ENCODE peak calls at places on chromosomes 16 and 17, in ten cellular contexts. One of them, this sample, is unnamed.

GRCh38 chr17:36937961-36938565 is 788 bp downstream of the LHX1 start:
- DNase-seq in astrocyte of the cerebellum: no peak
- DNase-seq in tibial nerve: no peak
- DNase-seq in foreskin fibroblast: peak; percentile 19
- DNase-seq in K562: no peak
- DNase-seq in mammary epithelial cell: no peak
- DNase-seq in sigmoid colon: no peak
- DNase-seq in AG09309: no peak
- DNase-seq in tibial artery: no peak
- DNase-seq in ascending aorta: peak; percentile 61
- DNase-seq in this sample: peak; percentile 24

GRCh38 chr16:89729293-89729692 is 8.0 kb downstream of the ZNF276 start:
- DNase-seq in AG09309: no peak
- DNase-seq in mammary epithelial cell: no peak
- DNase-seq in tibial artery: no peak
- DNase-seq in foreskin fibroblast: no peak
- DNase-seq in ascending aorta: no peak
- DNase-seq in tibial nerve: no peak
- DNase-seq in K562: no peak
- DNase-seq in sigmoid colon: no peak
- DNase-seq in astrocyte of the cerebellum: no peak
- DNase-seq in this sample: no peak

GRCh38 chr17:34424814-34425490 is 61.9 kb upstream of the CCL1 start:
- DNase-seq in AG09309: no peak
- DNase-seq in tibial nerve: no peak
- DNase-seq in ascending aorta: no peak
- DNase-seq in sigmoid colon: no peak
- DNase-seq in tibial artery: no peak
- DNase-seq in foreskin fibroblast: no peak
- DNase-seq in K562: no peak
- DNase-seq in mammary epithelial cell: no peak
- DNase-seq in astrocyte of the cerebellum: no peak
- DNase-seq in this sample: no peak

GRCh38 chr16:314351-314750 is 31.4 kb downstream of the PDIA2 start:
- DNase-seq in sigmoid colon: no peak
- DNase-seq in K562: no peak
- DNase-seq in tibial artery: no peak
- DNase-seq in mammary epithelial cell: no peak
- DNase-seq in astrocyte of the cerebellum: no peak
- DNase-seq in ascending aorta: no peak
- DNase-seq in tibial nerve: no peak
- DNase-seq in AG09309: no peak
- DNase-seq in foreskin fibroblast: no peak
- DNase-seq in this sample: no peak

GRCh38 chr16:8798174-8798527 is 512 bp downstream of the PMM2 start:
- DNase-seq in astrocyte of the cerebellum: no peak
- DNase-seq in AG09309: no peak
- DNase-seq in mammary epithelial cell: peak; percentile 39
- DNase-seq in sigmoid colon: no peak
- DNase-seq in foreskin fibroblast: peak; percentile 39
- DNase-seq in K562: peak; percentile 69
- DNase-seq in tibial nerve: no peak
- DNase-seq in ascending aorta: no peak
- DNase-seq in tibial artery: no peak
- DNase-seq in this sample: peak; percentile 44

GRCh38 chr17:76561799-76562268 is 22.0 kb downstream of the PRCD start:
- DNase-seq in AG09309: no peak
- DNase-seq in tibial nerve: no peak
- DNase-seq in sigmoid colon: no peak
- DNase-seq in mammary epithelial cell: no peak
- DNase-seq in foreskin fibroblast: no peak
- DNase-seq in astrocyte of the cerebellum: no peak
- DNase-seq in K562: no peak
- DNase-seq in tibial artery: no peak
- DNase-seq in ascending aorta: no peak
- DNase-seq in this sample: peak; percentile 46

GRCh38 chr16:2450535-2450934 is 9.4 kb upstream of the TEDC2 start:
- DNase-seq in AG09309: no peak
- DNase-seq in sigmoid colon: no peak
- DNase-seq in tibial nerve: no peak
- DNase-seq in astrocyte of the cerebellum: no peak
- DNase-seq in ascending aorta: no peak
- DNase-seq in foreskin fibroblast: no peak
- DNase-seq in tibial artery: no peak
- DNase-seq in K562: no peak
- DNase-seq in mammary epithelial cell: no peak
- DNase-seq in this sample: no peak

GRCh38 chr16:80056334-80056733 is 455.8 kb upstream of the MAF start:
- DNase-seq in K562: no peak
- DNase-seq in sigmoid colon: no peak
- DNase-seq in AG09309: peak; percentile 25
- DNase-seq in foreskin fibroblast: no peak
- DNase-seq in astrocyte of the cerebellum: no peak
- DNase-seq in tibial artery: no peak
- DNase-seq in tibial nerve: no peak
- DNase-seq in ascending aorta: peak; percentile 62
- DNase-seq in mammary epithelial cell: no peak
- DNase-seq in this sample: peak; percentile 33

GRCh38 chr16:22623351-22623781 is 112.7 kb downstream of the NPIPB5 start:
- DNase-seq in K562: no peak
- DNase-seq in astrocyte of the cerebellum: no peak
- DNase-seq in tibial nerve: no peak
- DNase-seq in AG09309: peak; percentile 11
- DNase-seq in tibial artery: no peak
- DNase-seq in foreskin fibroblast: peak; percentile 34
- DNase-seq in ascending aorta: no peak
- DNase-seq in mammary epithelial cell: peak; percentile 46
- DNase-seq in sigmoid colon: no peak
- DNase-seq in this sample: peak; percentile 29

GRCh38 chr17:78133179-78133951 is 2.8 kb downstream of the TMC8 start:
- DNase-seq in K562: no peak
- DNase-seq in sigmoid colon: no peak
- DNase-seq in mammary epithelial cell: no peak
- DNase-seq in tibial artery: peak; percentile 58
- DNase-seq in astrocyte of the cerebellum: no peak
- DNase-seq in tibial nerve: no peak
- DNase-seq in AG09309: no peak
- DNase-seq in ascending aorta: no peak
- DNase-seq in foreskin fibroblast: no peak
- DNase-seq in this sample: no peak

GRCh38 chr16:23509763-23510153 is 536 bp downstream of the GGA2 start:
- DNase-seq in foreskin fibroblast: peak; percentile 19
- DNase-seq in tibial nerve: no peak
- DNase-seq in K562: peak; percentile 47
- DNase-seq in sigmoid colon: no peak
- DNase-seq in tibial artery: no peak
- DNase-seq in mammary epithelial cell: no peak
- DNase-seq in AG09309: no peak
- DNase-seq in astrocyte of the cerebellum: no peak
- DNase-seq in ascending aorta: no peak
- DNase-seq in this sample: peak; percentile 28

GRCh38 chr17:28956112-28956511 is 4.8 kb upstream of the PHF12 start:
- DNase-seq in tibial artery: no peak
- DNase-seq in sigmoid colon: peak; percentile 50
- DNase-seq in AG09309: no peak
- DNase-seq in foreskin fibroblast: no peak
- DNase-seq in K562: no peak
- DNase-seq in mammary epithelial cell: no peak
- DNase-seq in tibial nerve: no peak
- DNase-seq in astrocyte of the cerebellum: no peak
- DNase-seq in ascending aorta: no peak
- DNase-seq in this sample: no peak

GRCh38 chr17:78986048-78986648 is 6.4 kb upstream of the LGALS3BP start:
- DNase-seq in AG09309: no peak
- DNase-seq in tibial artery: no peak
- DNase-seq in tibial nerve: no peak
- DNase-seq in ascending aorta: no peak
- DNase-seq in foreskin fibroblast: no peak
- DNase-seq in astrocyte of the cerebellum: peak; percentile 81
- DNase-seq in mammary epithelial cell: no peak
- DNase-seq in sigmoid colon: no peak
- DNase-seq in K562: peak; percentile 72
- DNase-seq in this sample: peak; percentile 70

GRCh38 chr17:52648995-52649394 is 490.5 kb upstream of the CA10 start:
- DNase-seq in K562: no peak
- DNase-seq in mammary epithelial cell: no peak
- DNase-seq in foreskin fibroblast: no peak
- DNase-seq in AG09309: no peak
- DNase-seq in ascending aorta: no peak
- DNase-seq in astrocyte of the cerebellum: no peak
- DNase-seq in sigmoid colon: no peak
- DNase-seq in tibial artery: no peak
- DNase-seq in tibial nerve: no peak
- DNase-seq in this sample: no peak

GRCh38 chr17:45138911-45139532 is 3.5 kb downstream of the ACBD4 start:
- DNase-seq in K562: no peak
- DNase-seq in AG09309: no peak
- DNase-seq in foreskin fibroblast: no peak
- DNase-seq in tibial artery: no peak
- DNase-seq in ascending aorta: no peak
- DNase-seq in tibial nerve: no peak
- DNase-seq in astrocyte of the cerebellum: no peak
- DNase-seq in sigmoid colon: no peak
- DNase-seq in mammary epithelial cell: no peak
- DNase-seq in this sample: no peak

GRCh38 chr17:46811978-46812583 is 6.4 kb downstream of the WNT3 start:
- DNase-seq in astrocyte of the cerebellum: no peak
- DNase-seq in sigmoid colon: no peak
- DNase-seq in mammary epithelial cell: peak; percentile 20
- DNase-seq in tibial artery: no peak
- DNase-seq in tibial nerve: no peak
- DNase-seq in foreskin fibroblast: peak; percentile 46
- DNase-seq in ascending aorta: no peak
- DNase-seq in K562: peak; percentile 33
- DNase-seq in AG09309: peak; percentile 37
- DNase-seq in this sample: peak; percentile 43

GRCh38 chr17:57889892-57890856 is 40.3 kb upstream of the MRPS23 start:
- DNase-seq in sigmoid colon: peak; percentile 97
- DNase-seq in astrocyte of the cerebellum: peak; percentile 78
- DNase-seq in ascending aorta: peak; percentile 95
- DNase-seq in tibial nerve: no peak
- DNase-seq in K562: no peak
- DNase-seq in foreskin fibroblast: peak; percentile 88
- DNase-seq in mammary epithelial cell: peak; percentile 49
- DNase-seq in tibial artery: peak; percentile 96
- DNase-seq in AG09309: peak; percentile 63
- DNase-seq in this sample: peak; percentile 91
- TF ChIP-seq CTCF in sigmoid colon: no peak
- TF ChIP-seq CTCF in astrocyte of the cerebellum: no peak
- TF ChIP-seq CTCF in ascending aorta: peak; percentile 26
- TF ChIP-seq CTCF in tibial nerve: no peak
- TF ChIP-seq CTCF in K562: no peak
- TF ChIP-seq CTCF in foreskin fibroblast: no peak
- TF ChIP-seq CTCF in mammary epithelial cell: peak; percentile 9
- TF ChIP-seq CTCF in tibial artery: no peak
- TF ChIP-seq CTCF in AG09309: peak; percentile 15
- TF ChIP-seq CTCF in this sample: peak; percentile 2

GRCh38 chr17:60573139-60573975 is 26.6 kb upstream of the PPM1D start:
- DNase-seq in astrocyte of the cerebellum: no peak
- DNase-seq in mammary epithelial cell: no peak
- DNase-seq in AG09309: no peak
- DNase-seq in tibial nerve: no peak
- DNase-seq in K562: no peak
- DNase-seq in sigmoid colon: peak; percentile 37
- DNase-seq in tibial artery: no peak
- DNase-seq in foreskin fibroblast: no peak
- DNase-seq in ascending aorta: peak; percentile 39
- DNase-seq in this sample: peak; percentile 93
- H3K4me3 ChIP-seq in astrocyte of the cerebellum: no peak overlapping the region
- H3K4me3 ChIP-seq in mammary epithelial cell: no peak overlapping the region
- H3K4me3 ChIP-seq in AG09309: no peak overlapping the region
- H3K4me3 ChIP-seq in tibial nerve: no peak overlapping the region
- H3K4me3 ChIP-seq in K562: no peak overlapping the region
- H3K4me3 ChIP-seq in sigmoid colon: no peak overlapping the region
- H3K4me3 ChIP-seq in tibial artery: no peak overlapping the region
- H3K4me3 ChIP-seq in foreskin fibroblast: no peak overlapping the region
- H3K4me3 ChIP-seq in ascending aorta: no peak overlapping the region
- H3K4me3 ChIP-seq in this sample: no peak overlapping the region

GRCh38 chr16:30046588-30046987 is 15.5 kb upstream of the TLCD3B start:
- DNase-seq in mammary epithelial cell: no peak
- DNase-seq in tibial nerve: no peak
- DNase-seq in K562: no peak
- DNase-seq in astrocyte of the cerebellum: no peak
- DNase-seq in AG09309: no peak
- DNase-seq in ascending aorta: no peak
- DNase-seq in foreskin fibroblast: no peak
- DNase-seq in sigmoid colon: no peak
- DNase-seq in tibial artery: no peak
- DNase-seq in this sample: no peak

GRCh38 chr16:30046178-30046577 is 15.1 kb upstream of the TLCD3B start:
- DNase-seq in ascending aorta: no peak
- DNase-seq in foreskin fibroblast: no peak
- DNase-seq in mammary epithelial cell: no peak
- DNase-seq in AG09309: no peak
- DNase-seq in astrocyte of the cerebellum: no peak
- DNase-seq in tibial nerve: no peak
- DNase-seq in sigmoid colon: no peak
- DNase-seq in tibial artery: no peak
- DNase-seq in K562: no peak
- DNase-seq in this sample: no peak

GRCh38 chr16:30040221-30040620 is 9.2 kb upstream of the TLCD3B start:
- DNase-seq in mammary epithelial cell: no peak
- DNase-seq in AG09309: no peak
- DNase-seq in tibial artery: no peak
- DNase-seq in ascending aorta: no peak
- DNase-seq in foreskin fibroblast: no peak
- DNase-seq in astrocyte of the cerebellum: no peak
- DNase-seq in tibial nerve: no peak
- DNase-seq in K562: no peak
- DNase-seq in sigmoid colon: no peak
- DNase-seq in this sample: no peak

DNA sequence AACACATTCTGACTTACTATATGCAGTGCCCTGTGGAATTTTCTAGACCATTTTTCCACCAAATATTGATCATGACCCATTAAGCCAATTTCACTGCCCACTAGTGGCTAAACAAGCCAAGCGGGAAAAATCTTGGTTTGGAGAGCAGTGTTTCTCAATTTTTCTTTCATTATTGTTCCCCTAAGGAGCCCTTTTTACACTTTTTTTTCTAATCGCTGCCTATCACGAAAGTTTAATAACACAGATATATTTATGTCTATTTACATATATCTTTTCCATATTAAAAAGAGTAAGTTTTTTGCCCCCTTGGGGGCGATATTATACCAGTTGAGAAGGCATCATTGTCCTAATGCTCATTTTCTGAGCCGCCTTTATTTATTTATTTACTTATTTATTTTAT is 10.8 kb upstream of the TLCD3B start:
- DNase-seq in K562: no peak
- DNase-seq in sigmoid colon: no peak
- DNase-seq in tibial nerve: no peak
- DNase-seq in mammary epithelial cell: no peak
- DNase-seq in foreskin fibroblast: no peak
- DNase-seq in ascending aorta: no peak
- DNase-seq in tibial artery: no peak
- DNase-seq in AG09309: no peak
- DNase-seq in astrocyte of the cerebellum: no peak
- DNase-seq in this sample: peak; percentile 72
- TF ChIP-seq CTCF in K562: peak; percentile 51
- TF ChIP-seq CTCF in sigmoid colon: no peak
- TF ChIP-seq CTCF in tibial nerve: peak; percentile 24
- TF ChIP-seq CTCF in mammary epithelial cell: peak; percentile 41
- TF ChIP-seq CTCF in foreskin fibroblast: peak; percentile 52
- TF ChIP-seq CTCF in ascending aorta: peak; percentile 33
- TF ChIP-seq CTCF in tibial artery: peak; percentile 47
- TF ChIP-seq CTCF in AG09309: peak; percentile 41
- TF ChIP-seq CTCF in astrocyte of the cerebellum: peak; percentile 43
- TF ChIP-seq CTCF in this sample: peak; percentile 31

GRCh38 chr17:80892019-80892855 is 99.4 kb upstream of the CHMP6 start:
- DNase-seq in AG09309: peak; percentile 91
- DNase-seq in tibial nerve: no peak
- DNase-seq in mammary epithelial cell: peak; percentile 98
- DNase-seq in foreskin fibroblast: peak; percentile 91
- DNase-seq in tibial artery: peak; percentile 88
- DNase-seq in sigmoid colon: peak; percentile 77
- DNase-seq in ascending aorta: no peak
- DNase-seq in astrocyte of the cerebellum: peak; percentile 95
- DNase-seq in K562: peak; percentile 90
- DNase-seq in this sample: peak; percentile 92
- H3K4me3 ChIP-seq in AG09309: no peak overlapping the region
- H3K4me3 ChIP-seq in tibial nerve: no peak overlapping the region
- H3K4me3 ChIP-seq in mammary epithelial cell: no peak overlapping the region
- H3K4me3 ChIP-seq in foreskin fibroblast: no peak overlapping the region
- H3K4me3 ChIP-seq in tibial artery: no peak overlapping the region
- H3K4me3 ChIP-seq in sigmoid colon: no peak overlapping the region
- H3K4me3 ChIP-seq in ascending aorta: peak overlapping the region; percentile 35
- H3K4me3 ChIP-seq in astrocyte of the cerebellum: no peak overlapping the region
- H3K4me3 ChIP-seq in K562: no peak overlapping the region
- H3K4me3 ChIP-seq in this sample: no peak overlapping the region